ENCODE peak calls at places on chromosomes 12 and 14, in five cellular contexts. P is IMR-90, X is K562, I is HepG2, W is H1. Y is an unnamed sample.

GRCh38 chr12:113325938-113326337 is 9.0 kb downstream of the SLC8B1 start:
- DNase-seq in X (no peak), P (peak; percentile 75), I (no peak), W (no peak), Y (no peak)

GRCh38 chr12:113278631-113279030 is 56.3 kb downstream of the SLC8B1 start:
- DNase-seq in P (no peak), I (no peak), W (no peak), X (no peak), Y (no peak)

GRCh38 chr12:75936525-75937450 is 94.8 kb downstream of the PHLDA1 start:
- DNase-seq in I (no peak), W (no peak), P (no peak), X (no peak), Y (no peak)

GRCh38 chr12:104457746-104458644 is 1.2 kb downstream of the CHST11 start:
- DNase-seq in X (peak; percentile 62), I (no peak), W (peak; percentile 66), P (no peak), Y (peak; percentile 55)

GRCh38 chr12:109461846-109462766 is 15.0 kb downstream of the KCTD10 start:
- DNase-seq in P (peak; percentile 95), W (no peak), I (peak; percentile 43), X (no peak), Y (peak; percentile 65)

GRCh38 chr12:57985685-57986084 is 44.3 kb downstream of the ATP23 start:
- DNase-seq in P (no peak), X (no peak), W (no peak), I (no peak), Y (no peak)

GRCh38 chr12:122207391-122207790 is 3.9 kb downstream of the B3GNT4 start:
- DNase-seq in P (no peak), W (no peak), I (no peak), X (no peak), Y (no peak)

GRCh38 chr12:16346931-16347330 is 514 bp upstream of the MGST1 start:
- DNase-seq in W (no peak), I (peak; percentile 62), X (no peak), P (no peak), Y (peak; percentile 8)

GRCh38 chr12:131830335-131831020 is 2.3 kb downstream of the MMP17 start:
- DNase-seq in X (peak; percentile 87), P (peak; percentile 77), I (peak; percentile 43), W (peak; percentile 77), Y (peak; percentile 58)

GRCh38 chr14:74575507-74575906 is 36.5 kb downstream of the LTBP2 start:
- DNase-seq in W (no peak), P (no peak), I (no peak), X (no peak), Y (no peak)

GRCh38 chr12:262817-263216 is at the start of gene SLC6A13:
- DNase-seq in I (no peak), P (no peak), W (no peak), X (no peak), Y (no peak)

GRCh38 chr12:50842637-50843493 is at the start of gene TMPRSS12:
- DNase-seq in X (no peak), W (peak; percentile 74), P (no peak), I (no peak), Y (no peak)

GRCh38 chr14:48563465-48563864 is 888.1 kb upstream of the MDGA2 start:
- DNase-seq in X (no peak), P (peak; percentile 22), W (no peak), I (no peak), Y (peak; percentile 29)

GRCh38 chr12:104935892-104936291 is 22.2 kb downstream of the SLC41A2 start:
- DNase-seq in P (no peak), W (no peak), X (no peak), I (no peak), Y (no peak)

GRCh38 chr12:103771466-103771865 is 69.6 kb downstream of the NT5DC3 start:
- DNase-seq in X (peak; percentile 50), I (peak; percentile 42), W (peak; percentile 76), P (peak; percentile 44), Y (peak; percentile 59)

GRCh38 chr12:101799774-101800173 is 31.0 kb downstream of the GNPTAB start:
- DNase-seq in P (no peak), I (no peak), X (no peak), W (no peak), Y (no peak)

GRCh38 chr14:75201087-75201486 is 24.7 kb upstream of the TMED10 start:
- DNase-seq in I (no peak), P (no peak), X (no peak), W (no peak), Y (no peak)

GRCh38 chr14:70416322-70416716 is 571 bp downstream of the SYNJ2BP start:
- DNase-seq in I (no peak), P (peak; percentile 8), W (no peak), X (no peak), Y (peak; percentile 3)
- TF ChIP-seq MAFK in I (no peak), P (no peak), W (no peak), X (no peak), Y (no peak)

GRCh38 chr12:73599268-73599667 is 938.4 kb upstream of the ATXN7L3B start:
- DNase-seq in W (no peak), P (no peak), I (no peak), X (no peak), Y (no peak)

GRCh38 chr12:73598626-73599025 is 939.0 kb upstream of the ATXN7L3B start:
- DNase-seq in W (no peak), I (no peak), P (no peak), X (no peak), Y (no peak)
- TF ChIP-seq MAFK in W (no peak), I (no peak), P (no peak), X (no peak), Y (no peak)

DNA sequence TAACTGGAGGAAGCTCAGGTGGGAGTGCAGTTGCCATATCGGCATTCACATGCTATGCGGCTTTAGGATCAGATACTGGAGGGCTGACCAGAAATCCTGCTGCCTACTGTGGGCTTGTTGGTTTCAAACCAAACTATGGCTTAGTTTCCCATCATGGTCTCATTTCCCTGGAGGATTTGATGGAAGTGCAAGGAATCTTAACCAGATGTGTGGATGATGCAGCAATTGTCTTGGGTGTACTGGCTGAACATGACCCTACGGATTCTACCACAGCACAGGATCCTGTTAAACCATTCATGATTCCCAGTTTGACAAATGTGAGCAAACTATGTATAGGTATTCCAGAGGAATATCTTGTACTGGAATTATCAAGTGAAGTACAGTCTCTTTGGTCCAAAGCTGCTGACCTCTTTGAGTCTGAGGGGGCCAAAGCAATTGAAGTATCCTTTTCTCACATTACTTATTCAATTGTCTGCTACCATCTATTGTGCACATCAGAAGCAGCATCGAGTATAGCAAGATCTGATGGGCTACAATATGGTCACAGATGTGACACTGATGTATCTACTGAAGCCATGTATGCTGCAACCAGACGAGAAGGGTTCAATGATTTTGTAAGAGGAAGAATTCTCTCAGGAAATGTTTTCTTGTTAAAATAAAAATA is 42.9 kb downstream of the RALGAPA1 start:
- DNase-seq in W (no peak), X (no peak), P (no peak), I (no peak), Y (no peak)
- TF ChIP-seq MAFK in W (no peak), X (no peak), P (no peak), I (no peak), Y (no peak)

GRCh38 chr14:92964124-92965109 is 41.5 kb downstream of the CHGA start:
- DNase-seq in X (no peak), W (no peak), I (no peak), P (no peak), Y (no peak)

GRCh38 chr14:92962031-92962830 is 39.3 kb downstream of the CHGA start:
- DNase-seq in P (no peak), X (no peak), I (no peak), W (no peak), Y (no peak)

GRCh38 chr14:92961567-92961855 is 38.6 kb downstream of the CHGA start:
- DNase-seq in P (no peak), X (no peak), I (no peak), W (no peak), Y (no peak)

GRCh38 chr14:92962831-92963095 is 39.8 kb downstream of the CHGA start:
- DNase-seq in P (no peak), W (no peak), X (no peak), I (no peak), Y (no peak)

DNA sequence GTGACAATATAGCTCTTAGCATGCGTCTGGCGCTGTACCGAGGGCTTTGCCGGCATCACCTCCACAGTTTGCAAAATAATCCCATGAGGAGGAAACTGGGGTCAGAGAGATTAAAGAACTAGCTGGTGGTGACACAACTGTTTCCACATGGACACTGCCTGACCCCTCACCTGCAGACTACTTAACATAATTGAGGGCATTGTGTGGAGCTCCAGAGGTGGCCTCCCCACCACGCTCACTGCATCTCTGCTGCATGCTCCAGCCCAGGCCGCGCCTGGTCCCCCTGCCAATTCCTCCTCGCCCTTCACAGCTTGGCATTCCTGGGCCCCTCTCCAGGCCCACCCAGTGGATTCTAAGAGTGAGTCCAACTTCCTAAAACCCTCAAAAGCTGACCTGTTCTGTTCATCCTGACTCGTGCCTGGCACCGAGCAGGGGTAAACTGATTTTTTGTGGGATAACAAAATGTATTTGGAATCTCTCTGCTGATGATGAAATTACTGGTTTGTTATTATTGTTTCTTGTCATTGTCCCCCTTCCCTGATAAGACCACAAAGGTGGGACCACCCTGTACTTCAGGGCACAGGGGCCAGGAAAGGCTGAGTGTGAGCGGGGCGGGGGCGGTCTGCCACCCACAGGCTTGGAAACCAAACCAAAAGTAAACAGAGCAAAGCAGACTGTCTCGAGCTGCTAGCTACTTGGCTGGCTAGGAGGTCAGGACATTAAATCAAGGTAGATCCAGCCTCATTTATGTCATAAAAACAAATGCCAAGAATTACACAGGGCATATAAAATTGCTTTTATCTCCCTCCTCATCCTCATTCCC is 40.6 kb downstream of the CHGA start:
- DNase-seq in X (no peak), P (no peak), W (no peak), I (peak; percentile 43), Y (no peak)
- TF ChIP-seq MAFK in X (no peak), P (no peak), W (no peak), I (no peak), Y (no peak)

GRCh38 chr12:61282790-61283575 is 977.2 kb upstream of the USP15 start:
- DNase-seq in I (no peak), W (no peak), X (no peak), P (no peak), Y (no peak)
- TF ChIP-seq MAFK in I (no peak), W (no peak), X (no peak), P (no peak), Y (no peak)

GRCh38 chr14:63854330-63854729 is 1.5 kb downstream of the SYNE2 start:
- DNase-seq in I (no peak), W (no peak), P (no peak), X (no peak), Y (no peak)

GRCh38 chr14:63855272-63855671 is 2.5 kb downstream of the SYNE2 start:
- DNase-seq in P (no peak), X (no peak), I (no peak), W (no peak), Y (no peak)

GRCh38 chr14:63862163-63862562 is 9.4 kb downstream of the SYNE2 start:
- DNase-seq in W (no peak), P (no peak), I (no peak), X (no peak), Y (no peak)

GRCh38 chr14:63857467-63858030 is 4.7 kb downstream of the SYNE2 start:
- DNase-seq in W (no peak), P (no peak), X (no peak), I (no peak), Y (no peak)

GRCh38 chr14:63860146-63860545 is 7.3 kb downstream of the SYNE2 start:
- DNase-seq in W (no peak), X (no peak), I (no peak), P (no peak), Y (no peak)
- TF ChIP-seq MAFK in W (no peak), X (no peak), I (no peak), P (no peak), Y (no peak)